ENCODE peak calls at places on chromosome 19, in six cellular contexts. M, W, L, J, K and H are unnamed samples.
A peak's percentile ranks its signal among the peaks of the same experiment; 100 is the strongest.

GRCh38 chr19:55344444-55344843 is 4.8 kb downstream of the KMT5C start:
- DNase-seq in M (no peak), W (no peak), L (no peak), J (no peak), K (no peak), H (no peak)

GRCh38 chr19:52600639-52601024 is 30.5 kb downstream of the ZNF701 start:
- DNase-seq in M (no peak), W (peak; percentile 3), L (no peak), J (no peak), K (no peak), H (no peak)

GRCh38 chr19:48819366-48819816 is 8.6 kb upstream of the BCAT2 start:
- DNase-seq in M (no peak), W (peak; percentile 79), L (no peak), J (no peak), K (no peak), H (no peak)

GRCh38 chr19:48961673-48962028 is 3.5 kb upstream of the FTL start:
- DNase-seq in M (no peak), W (no peak), L (no peak), J (no peak), K (no peak), H (no peak)

GRCh38 chr19:4042731-4043082 is 24.0 kb downstream of the ZBTB7A start:
- DNase-seq in M (no peak), W (no peak), L (no peak), J (no peak), K (no peak), H (no peak)

GRCh38 chr19:49855676-49856573 is 5.0 kb downstream of the PTOV1 start:
- DNase-seq in M (no peak), W (no peak), L (no peak), J (no peak), K (no peak), H (no peak)

GRCh38 chr19:49339364-49340068 is 4.3 kb downstream of the CD37 start:
- DNase-seq in M (peak; percentile 98), W (peak; percentile 50), L (peak; percentile 92), J (peak; percentile 98), K (peak; percentile 70), H (peak; percentile 89)

GRCh38 chr19:28472111-28472510 is 740.8 kb downstream of the UQCRFS1 start:
- DNase-seq in M (no peak), W (no peak), L (no peak), J (no peak), K (no peak), H (no peak)

GRCh38 chr19:49872245-49873148 is 4.7 kb downstream of the AKT1S1 start:
- DNase-seq in M (no peak), W (no peak), L (no peak), J (no peak), K (no peak), H (no peak)

GRCh38 chr19:47613165-47614146 is 4.5 kb downstream of the BICRA start:
- DNase-seq in M (peak; percentile 98), W (peak; percentile 70), L (no peak), J (peak; percentile 78), K (peak; percentile 71), H (peak; percentile 51)

GRCh38 chr19:44640518-44640917 is 3.2 kb upstream of the PVR start:
- DNase-seq in M (no peak), W (peak; percentile 58), L (no peak), J (no peak), K (peak; percentile 31), H (no peak)

GRCh38 chr19:39778763-39779162 is at the start of gene LEUTX:
- DNase-seq in M (no peak), W (no peak), L (no peak), J (no peak), K (no peak), H (no peak)

GRCh38 chr19:29810504-29810871 is 1.3 kb upstream of the CCNE1 start:
- DNase-seq in M (no peak), W (peak; percentile 33), L (no peak), J (no peak), K (peak; percentile 20), H (no peak)

GRCh38 chr19:45801603-45802175 is 9.0 kb upstream of the DMWD start:
- DNase-seq in M (no peak), W (no peak), L (no peak), J (no peak), K (no peak), H (no peak)

GRCh38 chr19:51064534-51065220 is at the start of gene KLK13:
- DNase-seq in M (peak; percentile 84), W (no peak), L (peak; percentile 50), J (peak; percentile 84), K (no peak), H (no peak)

GRCh38 chr19:14472202-14472961 is 2.8 kb downstream of the PTGER1 start:
- DNase-seq in M (peak; percentile 79), W (peak; percentile 18), L (no peak), J (peak; percentile 86), K (peak; percentile 66), H (peak; percentile 74)

GRCh38 chr19:39409886-39410619 is 2.4 kb upstream of the PLEKHG2 start:
- DNase-seq in M (peak; percentile 73), W (no peak), L (no peak), J (no peak), K (peak; percentile 90), H (no peak)

GRCh38 chr19:52190679-52191293 is 934 bp downstream of the PPP2R1A start:
- DNase-seq in M (peak; percentile 41), W (peak; percentile 46), L (no peak), J (no peak), K (peak; percentile 56), H (peak; percentile 27)

GRCh38 chr19:10166046-10166445 is 28.7 kb downstream of the DNMT1 start:
- DNase-seq in M (no peak), W (no peak), L (no peak), J (no peak), K (no peak), H (no peak)

GRCh38 chr19:36026091-36026876 is 6.4 kb downstream of the CLIP3 start:
- DNase-seq in M (no peak), W (no peak), L (no peak), J (no peak), K (no peak), H (no peak)

GRCh38 chr19:29278716-29279115 is 65.8 kb upstream of the UQCRFS1 start:
- DNase-seq in M (no peak), W (no peak), L (no peak), J (no peak), K (no peak), H (no peak)

GRCh38 chr19:18440421-18440877 is 2.5 kb upstream of the ISYNA1 start:
- DNase-seq in M (peak; percentile 54), W (no peak), L (no peak), J (no peak), K (no peak), H (no peak)

GRCh38 chr19:50779504-50780457 is 9.5 kb downstream of the GPR32 start:
- DNase-seq in M (peak; percentile 59), W (no peak), L (no peak), J (no peak), K (no peak), H (no peak)

GRCh38 chr19:18206018-18206417 is 2.2 kb upstream of the RAB3A start:
- DNase-seq in M (no peak), W (no peak), L (no peak), J (no peak), K (no peak), H (no peak)

GRCh38 chr19:20245309-20245708 is 78.3 kb downstream of the ZNF486 start:
- DNase-seq in M (no peak), W (no peak), L (no peak), J (no peak), K (no peak), H (no peak)

GRCh38 chr19:38005224-38005614 is 98.2 kb downstream of the SIPA1L3 start:
- DNase-seq in M (no peak), W (no peak), L (no peak), J (no peak), K (no peak), H (no peak)

GRCh38 chr19:38004505-38005223 is 97.7 kb downstream of the SIPA1L3 start:
- DNase-seq in M (peak; percentile 98), W (peak; percentile 98), L (no peak), J (peak; percentile 93), K (peak; percentile 97), H (peak; percentile 86)

GRCh38 chr19:38003427-38004099 is 96.6 kb downstream of the SIPA1L3 start:
- DNase-seq in M (peak; percentile 79), W (peak; percentile 92), L (no peak), J (peak; percentile 73), K (peak; percentile 95), H (peak; percentile 61)

GRCh38 chr19:38006361-38007045 is 99.5 kb downstream of the SIPA1L3 start:
- DNase-seq in M (no peak), W (no peak), L (no peak), J (no peak), K (no peak), H (no peak)

DNA sequence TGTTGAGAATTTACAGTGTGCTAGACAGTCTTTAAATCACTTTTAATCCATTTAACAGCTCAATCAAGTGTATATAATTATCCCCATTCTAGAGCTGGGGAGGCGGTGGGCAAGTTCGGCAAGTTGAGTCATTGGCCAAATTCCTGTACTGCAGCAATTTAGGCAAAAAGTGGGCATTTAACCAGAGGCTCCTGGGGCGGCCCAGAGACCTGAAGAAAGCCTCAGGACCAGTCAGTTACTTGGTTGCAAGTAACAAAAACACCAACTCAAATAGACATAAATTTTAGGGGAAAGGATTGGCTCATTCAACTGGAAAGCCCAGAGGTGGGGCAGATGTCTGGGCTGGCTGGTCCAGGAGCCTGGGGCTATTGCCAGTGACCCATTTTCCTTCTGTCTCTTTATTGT is 97.1 kb downstream of the SIPA1L3 start:
- DNase-seq in M (no peak), W (no peak), L (no peak), J (no peak), K (no peak), H (no peak)
- H2BK5ac ChIP-seq in M (peak overlapping the region; percentile 28), W (peak overlapping the region; percentile 94), L (peak overlapping the region; percentile 76), J (peak overlapping the region; percentile 10), K (peak overlapping the region; percentile 90), H (no peak overlapping the region)

DNA sequence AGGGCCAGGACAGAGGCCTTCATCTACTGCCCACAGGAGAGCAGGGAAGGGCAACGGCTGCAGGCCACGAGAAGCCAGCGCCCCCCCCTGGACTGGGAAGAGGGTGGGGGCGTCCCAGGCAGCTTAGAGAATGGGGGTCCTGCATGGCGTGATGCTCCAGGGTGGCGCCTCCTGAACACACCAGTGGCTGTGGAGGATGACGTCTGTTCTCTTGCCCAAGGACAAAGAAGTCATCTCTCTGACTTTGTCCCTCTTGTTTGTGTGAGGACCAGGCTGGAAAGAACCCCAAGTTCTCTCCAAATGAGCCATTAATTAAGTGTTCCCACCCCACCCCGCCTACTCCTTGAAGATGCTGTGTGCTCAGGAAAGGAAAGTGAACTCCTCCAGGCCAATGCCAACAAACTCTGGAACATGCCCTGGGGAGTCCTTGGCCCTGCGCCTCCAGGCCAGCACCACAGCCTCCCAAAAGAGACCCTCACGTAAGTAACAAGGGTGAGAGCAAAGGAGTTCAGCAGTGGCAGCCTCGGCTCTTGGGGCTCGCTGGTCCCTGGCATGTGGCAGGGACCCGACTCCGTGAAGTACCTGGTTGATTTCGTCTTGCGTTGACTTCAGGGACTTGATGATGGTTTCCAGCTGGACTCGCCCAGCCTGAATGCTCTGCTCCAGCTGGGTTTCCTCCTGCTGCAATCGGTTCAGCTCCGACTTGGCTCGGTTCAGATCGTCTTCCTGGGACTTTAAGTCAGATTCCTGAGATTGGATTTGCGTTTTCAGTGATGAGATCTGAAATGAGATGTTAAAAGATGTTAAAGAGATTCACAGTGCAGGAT is 68.4 kb downstream of the EPS15L1 start:
- DNase-seq in M (no peak), W (no peak), L (no peak), J (no peak), K (no peak), H (no peak)
- H2BK15ac ChIP-seq in M (no peak overlapping the region), W (no peak overlapping the region), L (no peak overlapping the region), J (no peak overlapping the region), K (no peak overlapping the region), H (no peak overlapping the region)

GRCh38 chr19:3028305-3029069 is 593 bp downstream of the TLE2 start:
- DNase-seq in M (peak; percentile 61), W (no peak), L (no peak), J (peak; percentile 76), K (no peak), H (no peak)
- H2BK5ac ChIP-seq in M (no peak overlapping the region), W (no peak overlapping the region), L (no peak overlapping the region), J (no peak overlapping the region), K (no peak overlapping the region), H (no peak overlapping the region)

GRCh38 chr19:43581467-43581866 is 5.9 kb downstream of the PINLYP start:
- DNase-seq in M (no peak), W (no peak), L (no peak), J (no peak), K (no peak), H (no peak)
- H2BK15ac ChIP-seq in M (no peak overlapping the region), W (no peak overlapping the region), L (peak overlapping the region; percentile 48), J (no peak overlapping the region), K (no peak overlapping the region), H (peak overlapping the region; percentile 71)